ENCODE peak calls at places on chromosomes 6 and 20, in ten cellular contexts. U is CD4-positive, alpha-beta T cell; L is right atrium auricular region; B is uterus; Z is nephron progenitor cell; R is GM12865; A is A549; G is AG09319; W is upper lobe of left lung; N is sigmoid colon. T is an unnamed sample.

GRCh38 chr6:120993929-120994572 is 340.2 kb downstream of the TBC1D32 start:
- DNase-seq in N (no peak), Z (no peak), U (no peak), A (no peak), G (no peak), R (no peak), B (no peak), W (no peak), L (no peak), T (no peak)

GRCh38 chr6:42407379-42407778 is 44.3 kb downstream of the TRERF1 start:
- DNase-seq in W (peak; percentile 29), G (peak; percentile 34), R (peak; percentile 49), A (no peak), U (no peak), Z (no peak), N (no peak), B (no peak), L (peak; percentile 65), T (no peak)

GRCh38 chr6:35973670-35974222 is 50.7 kb downstream of the SLC26A8 start:
- DNase-seq in A (no peak), L (no peak), Z (no peak), R (peak; percentile 84), G (no peak), N (no peak), U (no peak), W (no peak), B (no peak), T (no peak)

GRCh38 chr6:31419842-31420241 is 16.4 kb downstream of the MICA start:
- DNase-seq in U (no peak), N (no peak), R (peak; percentile 36), W (no peak), G (no peak), B (no peak), L (no peak), Z (no peak), A (no peak), T (no peak)

GRCh38 chr6:142728910-142729481 is 216.0 kb downstream of the HIVEP2 start:
- DNase-seq in R (no peak), B (no peak), W (no peak), A (no peak), L (no peak), Z (no peak), G (peak; percentile 29), U (no peak), N (no peak), T (no peak)

GRCh38 chr6:142301421-142302391 is at the start of gene ADGRG6:
- DNase-seq in Z (peak; percentile 71), B (no peak), R (peak; percentile 67), L (no peak), W (peak; percentile 55), A (peak; percentile 75), G (no peak), N (peak; percentile 72), U (no peak), T (peak; percentile 24)

GRCh38 chr20:44159125-44159524 is 27.9 kb downstream of the JPH2 start:
- DNase-seq in A (no peak), Z (no peak), L (no peak), N (no peak), W (no peak), R (no peak), G (no peak), B (no peak), U (no peak), T (no peak)

GRCh38 chr6:106247293-106247692 is 78.3 kb downstream of the ATG5 start:
- DNase-seq in L (no peak), Z (no peak), R (peak; percentile 21), W (no peak), A (no peak), N (no peak), U (no peak), G (no peak), B (no peak), T (no peak)

GRCh38 chr6:35718911-35719381 is 17.9 kb upstream of the ARMC12 start:
- DNase-seq in U (no peak), N (peak; percentile 77), W (no peak), A (no peak), Z (no peak), R (no peak), G (no peak), L (no peak), B (peak; percentile 42), T (no peak)

GRCh38 chr20:32528291-32528891 is 56.7 kb downstream of the NOL4L start:
- DNase-seq in G (no peak), Z (no peak), L (no peak), B (no peak), A (no peak), N (no peak), W (no peak), R (no peak), U (no peak), T (no peak)

GRCh38 chr6:170290306-170291128 is at the start of gene DLL1:
- DNase-seq in B (peak; percentile 51), W (no peak), R (peak; percentile 42), A (no peak), Z (peak; percentile 87), N (peak; percentile 68), L (no peak), U (no peak), G (no peak), T (peak; percentile 66)

GRCh38 chr6:170292778-170293164 is 1.9 kb upstream of the DLL1 start:
- DNase-seq in Z (no peak), N (peak; percentile 57), R (no peak), U (no peak), W (no peak), A (peak; percentile 43), L (no peak), B (no peak), G (no peak), T (no peak)

GRCh38 chr6:170292111-170292777 is 1.4 kb upstream of the DLL1 start:
- DNase-seq in R (no peak), U (no peak), B (no peak), Z (no peak), L (no peak), W (no peak), N (peak; percentile 46), G (no peak), A (no peak), T (no peak)

GRCh38 chr6:170289971-170290305 is 940 bp downstream of the DLL1 start:
- DNase-seq in G (no peak), R (no peak), L (no peak), U (no peak), N (peak; percentile 67), Z (peak; percentile 47), W (no peak), B (no peak), A (no peak), T (no peak)

DNA sequence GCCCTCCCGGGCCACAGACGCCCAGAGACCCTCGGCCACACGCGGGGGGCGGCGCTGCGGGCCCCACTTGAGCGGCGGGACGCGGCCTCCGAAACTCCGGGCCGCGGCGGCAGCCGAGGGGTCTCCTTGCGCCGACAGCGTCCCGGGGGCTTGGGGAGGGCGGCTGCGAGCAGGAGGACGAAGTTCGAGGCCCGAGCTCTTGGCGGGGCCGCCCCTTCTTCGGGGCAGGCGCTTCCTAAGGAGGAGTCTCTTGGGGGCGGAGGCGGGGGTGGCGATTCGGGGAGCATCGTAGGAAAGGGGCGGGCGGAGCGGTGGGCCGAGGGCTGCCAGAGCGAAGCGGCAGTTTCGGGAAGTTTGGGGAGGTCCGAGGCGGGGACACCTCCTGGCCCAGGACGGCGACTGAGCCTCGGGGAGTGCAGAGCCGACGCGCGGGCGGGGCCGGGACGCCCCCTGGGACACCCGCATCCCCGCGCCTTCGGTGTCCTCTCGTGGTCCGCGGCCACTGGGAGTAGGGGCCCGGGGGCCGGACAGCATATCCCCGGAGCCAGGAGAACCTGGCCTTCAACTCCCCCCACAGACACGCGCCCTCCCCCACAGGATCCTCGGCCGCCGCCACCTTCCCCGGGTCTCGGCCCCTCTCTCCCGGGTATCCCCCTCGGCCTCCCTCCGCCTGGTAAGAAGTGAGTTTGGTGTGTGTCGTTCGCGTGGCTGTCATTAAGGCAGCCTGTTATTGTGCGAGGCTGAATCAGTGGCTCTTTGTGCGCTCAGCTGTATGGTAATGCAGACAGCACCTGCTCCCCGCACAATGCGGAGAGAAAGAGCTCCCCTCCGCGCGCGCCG is 613 bp upstream of the DLL1 start:
- DNase-seq in G (no peak), R (peak; percentile 48), B (peak; percentile 75), L (peak; percentile 66), A (no peak), W (no peak), N (peak; percentile 88), Z (peak; percentile 76), U (peak; percentile 37), T (peak; percentile 83)
- TF ChIP-seq CTCF in G (no peak), R (no peak), B (no peak), L (no peak), A (no peak), W (no peak), N (no peak), Z (no peak), U (no peak), T (no peak)

GRCh38 chr6:144063744-144064401 is 31.5 kb downstream of the SF3B5 start:
- DNase-seq in Z (peak; percentile 92), N (peak; percentile 82), R (peak; percentile 96), L (peak; percentile 78), B (peak; percentile 54), G (no peak), U (peak; percentile 87), A (peak; percentile 53), W (peak; percentile 96), T (peak; percentile 87)
- TF ChIP-seq CTCF in Z (no peak), N (no peak), R (peak; percentile 18), L (no peak), B (no peak), G (peak; percentile 8), U (peak; percentile 41), A (peak; percentile 17), W (no peak), T (no peak)

DNA sequence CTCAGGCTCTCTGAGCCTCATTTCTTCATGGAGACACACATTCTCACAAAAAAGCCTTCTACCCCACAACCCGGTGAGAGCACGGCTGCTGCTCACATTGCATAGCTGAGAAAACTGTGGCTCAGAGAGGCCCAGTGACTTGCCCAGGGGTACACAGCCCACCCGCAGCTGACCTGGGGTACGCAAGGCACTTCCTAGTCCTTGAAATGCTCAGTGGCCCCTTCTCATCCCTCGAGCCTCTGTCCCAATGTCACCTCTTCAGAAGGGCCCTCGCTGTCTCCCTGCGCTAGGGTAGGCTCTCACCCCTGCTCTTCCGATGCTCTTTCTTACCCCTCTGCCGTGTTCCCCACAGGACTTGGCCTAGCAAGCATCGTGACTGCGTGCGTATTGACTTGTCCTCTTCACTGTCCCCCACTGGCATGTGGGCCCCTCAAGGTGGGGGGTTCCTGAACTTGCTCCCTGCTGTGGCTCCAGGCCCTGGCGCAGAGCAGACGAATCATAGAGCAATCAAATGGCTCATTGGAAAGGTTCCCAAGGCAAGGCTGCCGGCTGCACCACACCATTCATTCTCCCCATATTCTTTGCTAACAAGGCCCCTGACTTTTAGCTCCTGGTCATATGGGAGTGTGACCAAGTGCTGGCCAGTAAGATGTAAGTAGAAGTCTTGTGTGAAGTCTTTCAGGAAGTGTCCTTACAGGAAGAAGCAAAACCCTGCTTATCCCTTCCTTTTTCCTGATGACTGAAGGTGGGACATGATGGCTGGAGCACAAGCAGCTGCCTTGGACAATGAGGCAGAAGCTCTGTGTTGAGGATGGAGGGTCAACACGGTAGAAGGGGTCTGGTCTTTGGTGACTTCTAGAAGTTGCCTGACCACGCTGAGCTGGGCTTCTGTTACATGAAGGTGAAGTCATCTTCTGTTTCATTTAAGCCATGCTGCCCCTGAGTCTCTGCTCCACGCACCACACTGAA is 22.7 kb downstream of the PCK1 start:
- DNase-seq in W (no peak), N (no peak), G (no peak), R (no peak), L (no peak), U (no peak), Z (no peak), B (no peak), A (no peak), T (no peak)
- TF ChIP-seq CTCF in W (no peak), N (no peak), G (no peak), R (no peak), L (no peak), U (no peak), Z (peak; percentile 14), B (no peak), A (no peak), T (no peak)

GRCh38 chr6:61809004-61809595 is 476.9 kb downstream of the KHDRBS2 start:
- DNase-seq in G (no peak), B (no peak), U (no peak), R (peak; percentile 22), N (no peak), Z (peak; percentile 2), W (no peak), L (no peak), A (no peak), T (no peak)
- TF ChIP-seq CTCF in G (peak; percentile 1), B (no peak), U (no peak), R (peak; percentile 37), N (no peak), Z (peak; percentile 61), W (no peak), L (no peak), A (no peak), T (peak; percentile 15)